ENCODE peak calls at places on chromosomes 16 and 17, in eight cellular contexts. I is EL; A is SK-N-SH; W is bronchial epithelial cell; T is stimulated activated CD4-positive, alpha-beta T cell treated with anti-CD3 and anti-CD28 coated beads, TNF-alpha, amount 100 ng/mL, for 48 hours; N is NCI-H2081; U is CD4-positive, CD25-positive, alpha-beta regulatory T cell; C is GM12864. B is an unnamed sample.

GRCh38 chr16:50839920-50840729 is 98.2 kb downstream of the CYLD start:
- DNase-seq in I (no peak), A (no peak), W (no peak), T (no peak), N (no peak), U (no peak), C (no peak), B (no peak)

GRCh38 chr16:35598696-35599332 is 2139.4 kb downstream of the TP53TG3F start:
- DNase-seq in I (no peak), A (no peak), W (no peak), T (no peak), N (peak; percentile 43), U (no peak), C (no peak), B (no peak)

GRCh38 chr17:48749621-48750553 is 21.3 kb upstream of the HOXB13 start:
- DNase-seq in I (no peak), A (no peak), W (no peak), T (no peak), N (no peak), U (no peak), C (no peak), B (no peak)

GRCh38 chr17:76254275-76254674 is 10.9 kb upstream of the UBALD2 start:
- DNase-seq in I (no peak), A (no peak), W (no peak), T (no peak), N (no peak), U (no peak), C (no peak), B (no peak)

GRCh38 chr16:30494709-30495108 is 22.2 kb downstream of the ITGAL start:
- DNase-seq in I (no peak), A (no peak), W (no peak), T (no peak), N (no peak), U (no peak), C (no peak), B (no peak)

GRCh38 chr17:2282297-2282873 is 21.2 kb downstream of the SMG6 start:
- DNase-seq in I (peak; percentile 84), A (peak; percentile 61), W (peak; percentile 67), T (no peak), N (peak; percentile 17), U (no peak), C (peak; percentile 45), B (peak; percentile 23)

GRCh38 chr16:58299757-58300349 is 5.0 kb upstream of the PRSS54 start:
- DNase-seq in I (peak; percentile 23), A (no peak), W (peak; percentile 10), T (peak; percentile 14), N (no peak), U (no peak), C (no peak), B (no peak)

GRCh38 chr16:89349947-89350633 is 132.6 kb downstream of the ZNF778 start:
- DNase-seq in I (no peak), A (no peak), W (no peak), T (no peak), N (no peak), U (no peak), C (no peak), B (no peak)

GRCh38 chr17:73571524-73572130 is 72.6 kb downstream of the SDK2 start:
- DNase-seq in I (no peak), A (no peak), W (no peak), T (no peak), N (no peak), U (no peak), C (no peak), B (no peak)

GRCh38 chr16:8929086-8929748 is 34.5 kb downstream of the USP7 start:
- DNase-seq in I (no peak), A (no peak), W (no peak), T (no peak), N (no peak), U (no peak), C (no peak), B (no peak)

GRCh38 chr16:528111-529011 is 849 bp downstream of the CAPN15 start:
- DNase-seq in I (peak; percentile 88), A (peak; percentile 76), W (peak; percentile 76), T (peak; percentile 31), N (no peak), U (peak; percentile 20), C (no peak), B (no peak)

GRCh38 chr17:40092581-40092980 is 7.8 kb downstream of the NR1D1 start:
- DNase-seq in I (no peak), A (no peak), W (no peak), T (no peak), N (no peak), U (no peak), C (no peak), B (no peak)

GRCh38 chr17:75847595-75848522 is 3.7 kb upstream of the UNC13D start:
- DNase-seq in I (no peak), A (no peak), W (no peak), T (no peak), N (no peak), U (no peak), C (no peak), B (no peak)

GRCh38 chr16:14199624-14200023 is 128.5 kb downstream of the MRTFB start:
- DNase-seq in I (peak; percentile 39), A (no peak), W (peak; percentile 29), T (no peak), N (no peak), U (no peak), C (no peak), B (no peak)

GRCh38 chr16:81432899-81433560 is 11.6 kb upstream of the CMIP start:
- DNase-seq in I (no peak), A (no peak), W (no peak), T (no peak), N (no peak), U (no peak), C (no peak), B (no peak)

GRCh38 chr17:65455972-65456343 is 105.5 kb downstream of the AXIN2 start:
- DNase-seq in I (no peak), A (peak; percentile 58), W (no peak), T (no peak), N (no peak), U (no peak), C (no peak), B (no peak)

GRCh38 chr17:2745317-2746037 is 4.0 kb downstream of the CCDC92B start:
- DNase-seq in I (no peak), A (no peak), W (no peak), T (no peak), N (no peak), U (no peak), C (no peak), B (no peak)

GRCh38 chr17:74466111-74466784 is at the start of gene CD300A:
- DNase-seq in I (no peak), A (no peak), W (no peak), T (no peak), N (no peak), U (no peak), C (no peak), B (no peak)

GRCh38 chr16:86899757-86900156 is 321.4 kb downstream of the FOXL1 start:
- DNase-seq in I (peak; percentile 30), A (no peak), W (peak; percentile 90), T (no peak), N (no peak), U (no peak), C (no peak), B (no peak)

GRCh38 chr16:49085689-49086088 is 195.9 kb downstream of the CBLN1 start:
- DNase-seq in I (no peak), A (no peak), W (no peak), T (no peak), N (no peak), U (no peak), C (no peak), B (no peak)

GRCh38 chr17:27533874-27534815 is 77.9 kb downstream of the KSR1 start:
- DNase-seq in I (peak; percentile 92), A (no peak), W (peak; percentile 61), T (no peak), N (no peak), U (no peak), C (no peak), B (no peak)

GRCh38 chr17:74960739-74961342 is 11.7 kb downstream of the HID1 start:
- DNase-seq in I (no peak), A (no peak), W (peak; percentile 52), T (peak; percentile 28), N (no peak), U (no peak), C (peak; percentile 52), B (no peak)

GRCh38 chr16:50603206-50604064 is 55.2 kb downstream of the NKD1 start:
- DNase-seq in I (peak; percentile 21), A (no peak), W (no peak), T (no peak), N (no peak), U (no peak), C (no peak), B (no peak)

GRCh38 chr16:86960266-86960665 is 356.9 kb downstream of the C16orf95 start:
- DNase-seq in I (no peak), A (no peak), W (no peak), T (no peak), N (no peak), U (no peak), C (no peak), B (no peak)

GRCh38 chr17:50721194-50722010 is 2.0 kb downstream of the LUC7L3 start:
- DNase-seq in I (no peak), A (peak; percentile 56), W (peak; percentile 30), T (no peak), N (no peak), U (peak; percentile 12), C (no peak), B (no peak)

GRCh38 chr17:66959641-66960375 is 4.7 kb upstream of the CACNG4 start:
- DNase-seq in I (no peak), A (no peak), W (no peak), T (no peak), N (no peak), U (no peak), C (no peak), B (no peak)

B was measured in glomerular endothelial cell.